ENCODE peak calls at places on chromosome 2, in five cellular contexts. V is stimulated activated CD8-positive, alpha-beta memory T cell treated with anti-CD3 and anti-CD28 coated beads, Interleukin-12 subunit alpha, Interleukin-12 subunit beta, amount 100 ng/mL, for 4 hours; N is astrocyte of the cerebellum; W is activated gamma-delta T cell treated with Interleukin-2 at 50 U/mL for 16 hours; E is kidney tubule cell. P is an unnamed sample.

GRCh38 chr2:238424313-238424700 is 2.4 kb upstream of the ASB1 start:
- DNase-seq in W (no peak), V (no peak), E (no peak), N (peak), P (no peak)

GRCh38 chr2:191927319-191927867 is 80.5 kb upstream of the CAVIN2 start:
- DNase-seq in V (no peak), E (peak), W (no peak), N (peak), P (peak)

GRCh38 chr2:186308347-186308746 is 177.7 kb upstream of the ZC3H15 start:
- DNase-seq in W (no peak), E (peak), V (no peak), N (no peak), P (peak)

GRCh38 chr2:38748857-38749804 is 2.0 kb downstream of the SRSF7 start:
- DNase-seq in V (no peak), E (no peak), W (no peak), N (no peak), P (no peak)

GRCh38 chr2:81266106-81266505 is 961.6 kb upstream of the LRRTM1 start:
- DNase-seq in W (no peak), N (no peak), V (no peak), E (peak), P (no peak)

GRCh38 chr2:54519841-54520459 is 63.8 kb downstream of the SPTBN1 start:
- DNase-seq in V (no peak), N (no peak), E (no peak), W (no peak), P (no peak)

GRCh38 chr2:19607931-19608762 is 249.7 kb upstream of the OSR1 start:
- DNase-seq in N (peak), V (no peak), E (peak), W (no peak), P (peak)

GRCh38 chr2:237790353-237790752 is 8.2 kb upstream of the RBM44 start:
- DNase-seq in W (no peak), V (no peak), E (peak), N (no peak), P (no peak)

GRCh38 chr2:240236217-240237111 is 96.0 kb upstream of the OTOS start:
- DNase-seq in E (no peak), N (no peak), W (no peak), V (no peak), P (no peak)

GRCh38 chr2:39631715-39632114 is 34.0 kb upstream of the TMEM178A start:
- DNase-seq in W (no peak), N (peak), E (peak), V (no peak), P (peak)

GRCh38 chr2:241443486-241444223 is 64.7 kb downstream of the STK25 start:
- DNase-seq in V (peak), N (peak), W (peak), E (peak), P (peak)